ENCODE peak calls at places on chromosome 1, in seven cellular contexts. Y is endodermal cell; E is midbrain; J is A549; A is stimulated activated CD8-positive, alpha-beta memory T cell treated with anti-CD3 and anti-CD28 coated beads, Interleukin-15, amount 100 ng/mL, for 48 hours; B is ELR; R is IMR-90. V is an unnamed sample.
A peak's percentile ranks its signal among the peaks of the same experiment; 100 is the strongest.

GRCh38 chr1:88768816-88769215 is 84.7 kb downstream of the PKN2 start:
- DNase-seq in Y (no peak), E (no peak), J (no peak), A (no peak), B (no peak), R (no peak), V (no peak)

GRCh38 chr1:32946413-32946812 is 18.2 kb downstream of the RNF19B start:
- DNase-seq in Y (no peak), E (no peak), J (no peak), A (no peak), B (no peak), R (no peak), V (no peak)

GRCh38 chr1:74679811-74680210 is 6.2 kb upstream of the ERICH3 start:
- DNase-seq in Y (no peak), E (no peak), J (no peak), A (no peak), B (no peak), R (no peak), V (no peak)

GRCh38 chr1:70475023-70475422 is 64.0 kb downstream of the CTH start:
- DNase-seq in Y (no peak), E (no peak), J (no peak), A (no peak), B (no peak), R (no peak), V (no peak)

GRCh38 chr1:54937469-54937868 is 43.0 kb upstream of the TMEM61 start:
- DNase-seq in Y (no peak), E (no peak), J (no peak), A (no peak), B (peak; percentile 35), R (peak; percentile 39), V (no peak)

GRCh38 chr1:177981186-177981585 is 11.3 kb upstream of the SEC16B start:
- DNase-seq in Y (no peak), E (no peak), J (no peak), A (no peak), B (no peak), R (no peak), V (no peak)

GRCh38 chr1:28553229-28553930 is 495 bp downstream of the TRNAU1AP start:
- DNase-seq in Y (no peak), E (peak; percentile 56), J (no peak), A (peak; percentile 29), B (peak; percentile 53), R (peak; percentile 51), V (peak; percentile 47)

GRCh38 chr1:176033879-176034278 is 173.2 kb downstream of the COP1 start:
- DNase-seq in Y (no peak), E (no peak), J (no peak), A (no peak), B (peak; percentile 58), R (peak; percentile 36), V (no peak)

GRCh38 chr1:109910963-109911798 is 532 bp downstream of the CSF1 start:
- DNase-seq in Y (peak; percentile 72), E (no peak), J (no peak), A (no peak), B (no peak), R (no peak), V (peak; percentile 34)

GRCh38 chr1:116111196-116112021 is at the start of gene MAB21L3:
- DNase-seq in Y (no peak), E (no peak), J (no peak), A (no peak), B (no peak), R (no peak), V (no peak)

GRCh38 chr1:113835686-113836290 is 23.5 kb upstream of the RSBN1 start:
- DNase-seq in Y (no peak), E (peak; percentile 54), J (peak; percentile 36), A (no peak), B (peak; percentile 79), R (peak; percentile 61), V (peak; percentile 15)

GRCh38 chr1:203069028-203069804 is 16.6 kb downstream of the MYOG start:
- DNase-seq in Y (no peak), E (no peak), J (no peak), A (no peak), B (no peak), R (no peak), V (no peak)

GRCh38 chr1:165768513-165769394 is at the start of gene TMCO1:
- DNase-seq in Y (peak; percentile 98), E (peak; percentile 96), J (peak; percentile 98), A (peak; percentile 87), B (peak; percentile 100), R (peak; percentile 99), V (peak; percentile 80)

GRCh38 chr1:92817986-92818764 is 13.7 kb upstream of the RPL5 start:
- DNase-seq in Y (peak; percentile 72), E (no peak), J (peak; percentile 46), A (no peak), B (peak; percentile 63), R (no peak), V (no peak)

GRCh38 chr1:202871367-202871766 is 17.6 kb downstream of the RABIF start:
- DNase-seq in Y (no peak), E (no peak), J (no peak), A (no peak), B (no peak), R (no peak), V (no peak)

GRCh38 chr1:171432473-171432872 is 52.9 kb upstream of the PRRC2C start:
- DNase-seq in Y (no peak), E (no peak), J (no peak), A (no peak), B (no peak), R (no peak), V (no peak)

GRCh38 chr1:166086113-166086908 is 80.5 kb downstream of the FAM78B start:
- DNase-seq in Y (peak; percentile 55), E (no peak), J (no peak), A (no peak), B (no peak), R (no peak), V (no peak)

GRCh38 chr1:215677112-215677511 is 110.0 kb downstream of the KCTD3 start:
- DNase-seq in Y (no peak), E (no peak), J (no peak), A (no peak), B (no peak), R (no peak), V (no peak)

GRCh38 chr1:48214820-48215219 is 7.7 kb upstream of the SLC5A9 start:
- DNase-seq in Y (peak; percentile 73), E (peak; percentile 46), J (no peak), A (no peak), B (no peak), R (no peak), V (no peak)

GRCh38 chr1:52237430-52237829 is 95.5 kb downstream of the ZFYVE9 start:
- DNase-seq in Y (no peak), E (no peak), J (no peak), A (no peak), B (peak; percentile 94), R (peak; percentile 86), V (no peak)

GRCh38 chr1:201713093-201713810 is 115.7 kb upstream of the IPO9 start:
- DNase-seq in Y (peak; percentile 77), E (peak; percentile 83), J (peak; percentile 96), A (no peak), B (peak; percentile 99), R (peak; percentile 99), V (no peak)

GRCh38 chr1:17569200-17570139 is 30.0 kb downstream of the ARHGEF10L start:
- DNase-seq in Y (peak; percentile 83), E (peak; percentile 79), J (no peak), A (no peak), B (peak; percentile 71), R (peak; percentile 84), V (no peak)

GRCh38 chr1:59433440-59433813 is 136.5 kb downstream of the FGGY start:
- DNase-seq in Y (no peak), E (no peak), J (no peak), A (no peak), B (peak; percentile 60), R (no peak), V (no peak)

GRCh38 chr1:91011726-91012125 is 10.1 kb downstream of the ZNF644 start:
- DNase-seq in Y (no peak), E (no peak), J (no peak), A (no peak), B (no peak), R (peak; percentile 68), V (no peak)

GRCh38 chr1:213820362-213821149 is 167.2 kb upstream of the PROX1 start:
- DNase-seq in Y (no peak), E (no peak), J (no peak), A (no peak), B (no peak), R (no peak), V (no peak)

GRCh38 chr1:180229483-180230415 is at the start of gene LHX4:
- DNase-seq in Y (peak; percentile 90), E (no peak), J (peak; percentile 76), A (no peak), B (peak; percentile 64), R (no peak), V (peak; percentile 79)